ENCODE peak calls at places on chromosomes 2 and 18, in five cellular contexts. Z is fibroblast of lung, E is K562, Y is H9, C is SK-N-SH. B is an unnamed sample. For H4K20me1, the result is how much of the 10 kb centered on the place peaks cover.

GRCh38 chr18:42045346-42045745 is 90.3 kb downstream of the PIK3C3 start:
- DNase-seq in Z (peak), E (no peak), Y (no peak), C (no peak), B (no peak)

GRCh38 chr2:63047534-63048281 is 2.9 kb upstream of the OTX1 start:
- DNase-seq in Z (no peak), E (no peak), Y (peak), C (peak), B (no peak)

GRCh38 chr18:70493461-70493860 is 204.6 kb downstream of the SOCS6 start:
- DNase-seq in Z (no peak), E (no peak), Y (no peak), C (no peak), B (no peak)

GRCh38 chr2:2328847-2329246 is 2.2 kb downstream of the MYT1L start:
- DNase-seq in Z (no peak), E (peak), Y (peak), C (no peak), B (no peak)

GRCh38 chr18:70382032-70382431 is 93.2 kb downstream of the SOCS6 start:
- DNase-seq in Z (no peak), E (no peak), Y (no peak), C (no peak), B (no peak)

GRCh38 chr18:28884304-28884703 is 707.4 kb upstream of the CDH2 start:
- DNase-seq in Z (peak), E (no peak), Y (no peak), C (no peak), B (no peak)

GRCh38 chr2:241965931-241966412 is 96.4 kb downstream of the RTP5 start:
- DNase-seq in Z (peak), E (peak), Y (peak), C (no peak), B (peak)

GRCh38 chr2:105403785-105404698 is 5.2 kb upstream of the FHL2 start:
- DNase-seq in Z (peak), E (peak), Y (peak), C (no peak), B (no peak)

GRCh38 chr2:235366847-235367246 is 127.0 kb upstream of the AGAP1 start:
- DNase-seq in Z (no peak), E (no peak), Y (no peak), C (no peak), B (no peak)

GRCh38 chr18:75130591-75131274 is 78.2 kb downstream of the PTGR3 start:
- DNase-seq in Z (no peak), E (no peak), Y (no peak), C (peak), B (no peak)

GRCh38 chr2:152157253-152157652 is 18.3 kb downstream of the STAM2 start:
- DNase-seq in Z (no peak), E (no peak), Y (no peak), C (no peak), B (no peak)

DNA sequence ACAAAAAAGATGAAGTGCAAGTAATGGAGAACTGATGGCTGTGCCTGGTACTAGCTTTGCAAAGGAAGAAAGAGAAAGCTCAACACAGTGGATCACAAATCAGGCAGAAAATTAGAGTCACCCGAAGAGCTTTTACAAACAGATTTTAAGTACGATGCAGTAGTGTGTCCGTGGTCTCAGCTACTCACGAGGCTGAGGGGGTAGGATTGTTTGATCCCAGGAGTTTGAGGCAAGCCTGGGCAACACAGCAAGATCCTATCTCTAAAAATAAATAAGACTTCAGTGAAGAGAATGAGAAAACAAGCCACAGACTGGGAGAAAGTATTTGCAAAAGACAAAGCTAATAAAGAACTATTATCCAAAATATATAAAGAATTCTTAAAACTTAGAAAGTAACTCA is 46.4 kb downstream of the CUL3 start:
- DNase-seq in Z (no peak), E (no peak), Y (no peak), C (no peak), B (no peak)
- H4K20me1 ChIP-seq in Z (under half), E (under half), Y (under half), C (half or more), B (under half)

GRCh38 chr18:79685281-79685680 is 5.7 kb downstream of the CTDP1 start:
- DNase-seq in Z (no peak), E (no peak), Y (no peak), C (peak), B (no peak)
- H4K20me1 ChIP-seq in Z (under half), E (under half), Y (under half), C (half or more), B (under half)

GRCh38 chr18:79947881-79948610 is 3.4 kb downstream of the SLC66A2 start:
- DNase-seq in Z (no peak), E (no peak), Y (no peak), C (no peak), B (no peak)
- H4K20me1 ChIP-seq in Z (under half), E (under half), Y (under half), C (under half), B (under half)

GRCh38 chr2:233256048-233256447 is 4.6 kb downstream of the ATG16L1 start:
- DNase-seq in Z (no peak), E (no peak), Y (no peak), C (no peak), B (no peak)
- H4K20me1 ChIP-seq in Z (under half), E (under half), Y (under half), C (under half), B (under half)

DNA sequence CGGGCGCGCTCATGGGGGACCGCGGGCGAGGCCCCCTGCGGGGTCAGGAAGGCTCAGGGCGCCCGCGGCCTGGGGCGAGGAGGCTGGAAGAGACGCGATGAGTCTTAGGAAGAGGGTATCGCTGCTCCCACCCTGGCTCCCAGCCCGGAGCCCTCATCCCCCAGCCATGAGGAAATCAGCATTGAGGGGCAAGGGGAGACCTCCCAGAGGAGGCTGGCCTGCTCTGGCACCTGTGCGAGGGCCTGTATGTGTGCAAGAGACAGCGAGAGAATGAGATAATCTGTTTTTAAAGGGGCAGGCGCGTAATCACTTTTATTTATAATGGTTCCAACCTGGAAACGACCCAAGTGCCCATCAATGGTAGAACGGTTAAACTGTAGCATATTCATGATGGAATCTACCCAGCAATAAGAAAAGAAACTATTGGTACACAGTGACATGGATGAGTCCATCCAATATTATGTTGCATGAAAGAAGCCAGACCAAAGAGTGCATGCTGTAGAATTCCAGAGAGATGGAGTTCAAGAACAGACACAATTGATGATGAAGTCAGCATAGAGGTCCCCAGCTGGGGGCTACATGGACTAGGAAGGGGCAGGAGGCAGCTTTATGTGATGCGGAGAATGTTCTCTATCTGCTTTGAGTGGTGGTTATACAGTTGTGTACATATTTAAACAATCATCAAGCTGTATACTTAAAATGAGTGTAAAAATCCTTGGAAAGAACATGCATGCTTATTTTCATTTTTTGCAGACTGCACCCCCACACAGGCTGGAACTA is 14.4 kb downstream of the FBXO41 start:
- DNase-seq in Z (no peak), E (no peak), Y (no peak), C (no peak), B (no peak)
- H4K20me1 ChIP-seq in Z (under half), E (under half), Y (under half), C (under half), B (under half)

GRCh38 chr18:48932822-48933510 is 17.8 kb downstream of the SMAD7 start:
- DNase-seq in Z (peak), E (peak), Y (no peak), C (no peak), B (no peak)
- H4K20me1 ChIP-seq in Z (under half), E (under half), Y (under half), C (half or more), B (under half)

GRCh38 chr2:173941567-173941966 is 23.6 kb downstream of the SP3 start:
- DNase-seq in Z (no peak), E (no peak), Y (no peak), C (no peak), B (no peak)

GRCh38 chr2:173943738-173944137 is 21.4 kb downstream of the SP3 start:
- DNase-seq in Z (no peak), E (no peak), Y (no peak), C (no peak), B (no peak)

GRCh38 chr2:173938700-173939384 is 26.3 kb downstream of the SP3 start:
- DNase-seq in Z (no peak), E (no peak), Y (no peak), C (peak), B (no peak)

GRCh38 chr2:173943139-173943538 is 22.0 kb downstream of the SP3 start:
- DNase-seq in Z (peak), E (no peak), Y (no peak), C (no peak), B (no peak)

GRCh38 chr2:173940208-173941020 is 24.8 kb downstream of the SP3 start:
- DNase-seq in Z (no peak), E (no peak), Y (no peak), C (no peak), B (no peak)
- H4K20me1 ChIP-seq in Z (under half), E (under half), Y (under half), C (half or more), B (half or more)

DNA sequence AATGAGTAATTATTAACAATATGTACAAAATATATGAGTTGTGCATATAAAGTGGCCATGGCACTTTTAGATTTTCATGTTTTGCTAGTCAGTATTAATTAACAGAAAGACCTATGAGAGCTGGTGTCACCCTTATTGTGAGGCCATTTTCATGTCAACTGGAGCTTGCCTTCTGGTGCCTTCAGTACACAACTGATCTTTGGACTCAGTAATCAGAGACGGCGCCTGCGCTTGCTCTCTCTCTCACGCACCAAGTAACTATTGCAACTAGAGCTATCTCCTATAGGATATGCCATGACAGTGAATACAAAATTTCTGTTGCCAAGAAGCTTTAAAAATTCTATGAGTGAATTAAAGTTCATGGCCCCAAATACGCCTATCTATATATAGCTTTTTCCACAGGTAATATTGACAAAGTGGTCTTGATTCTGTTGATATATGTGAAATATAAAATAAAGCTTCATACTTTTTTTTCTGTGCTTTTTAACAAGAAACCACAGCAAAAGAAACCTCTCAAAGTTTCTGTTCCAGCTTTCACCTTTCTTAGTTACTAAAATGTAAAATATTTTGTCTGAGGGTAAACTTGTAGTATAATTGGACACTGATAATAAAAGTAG is 2.9 kb downstream of the SERTAD2 start:
- DNase-seq in Z (no peak), E (no peak), Y (no peak), C (no peak), B (peak)
- H4K20me1 ChIP-seq in Z (under half), E (under half), Y (under half), C (half or more), B (under half)

DNA sequence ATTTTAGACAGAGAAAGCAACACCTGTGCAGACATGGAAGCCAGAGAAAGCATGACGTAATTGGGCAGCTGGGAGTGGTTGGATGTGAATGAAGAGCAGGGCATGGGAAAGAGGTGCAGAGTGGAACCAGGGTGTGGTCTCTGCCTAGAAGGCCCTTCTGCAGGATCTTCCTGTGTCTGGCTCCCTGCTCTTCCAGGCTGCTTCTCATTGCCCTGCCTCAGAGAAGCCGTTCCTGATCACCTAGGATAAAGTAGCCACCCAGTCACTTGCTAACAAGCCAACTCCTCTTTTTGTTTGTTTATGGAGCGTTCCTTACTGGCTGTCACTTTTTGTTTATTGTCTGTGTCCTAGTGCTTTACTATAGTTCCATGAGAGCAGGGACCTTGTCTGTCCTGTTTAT is 28.5 kb downstream of the GALNT1 start:
- DNase-seq in Z (no peak), E (no peak), Y (no peak), C (no peak), B (no peak)
- H4K20me1 ChIP-seq in Z (under half), E (under half), Y (under half), C (under half), B (under half)

B was measured in MM.1S.